ENCODE peak calls at places on chromosomes 12 and 14, in nine cellular contexts. B, V, J, S, F, D, Z, N and I are unnamed samples.

GRCh38 chr14:93269341-93270068 is 62.4 kb downstream of the UBR7 start:
- DNase-seq in B (peak), V (no peak), J (no peak), S (no peak), F (peak), D (no peak), Z (no peak), N (peak), I (no peak)

GRCh38 chr14:71606064-71606463 is 326.2 kb upstream of the RGS6 start:
- DNase-seq in B (no peak), V (no peak), J (no peak), S (no peak), F (no peak), D (no peak), Z (no peak), N (no peak), I (no peak)

GRCh38 chr14:103140316-103141109 is 17.3 kb downstream of the TNFAIP2 start:
- DNase-seq in B (no peak), V (no peak), J (peak), S (no peak), F (no peak), D (no peak), Z (no peak), N (no peak), I (no peak)

GRCh38 chr12:47927346-47927745 is 22.6 kb upstream of the VDR start:
- DNase-seq in B (no peak), V (no peak), J (no peak), S (no peak), F (no peak), D (no peak), Z (no peak), N (no peak), I (no peak)

GRCh38 chr12:116384629-116385485 is 107.4 kb upstream of the MED13L start:
- DNase-seq in B (peak), V (no peak), J (peak), S (no peak), F (no peak), D (no peak), Z (no peak), N (peak), I (no peak)

GRCh38 chr12:16611146-16611545 is 5.2 kb upstream of the LMO3 start:
- DNase-seq in B (no peak), V (no peak), J (no peak), S (no peak), F (no peak), D (no peak), Z (no peak), N (no peak), I (no peak)

GRCh38 chr14:83164591-83164990 is 1630.9 kb upstream of the SEL1L start:
- DNase-seq in B (no peak), V (no peak), J (no peak), S (no peak), F (no peak), D (no peak), Z (no peak), N (no peak), I (no peak)

GRCh38 chr14:102805454-102805891 is 28.2 kb downstream of the TRAF3 start:
- DNase-seq in B (peak), V (no peak), J (peak), S (no peak), F (peak), D (no peak), Z (no peak), N (peak), I (no peak)

GRCh38 chr14:30069536-30069935 is 141.9 kb upstream of the PRKD1 start:
- DNase-seq in B (no peak), V (no peak), J (no peak), S (no peak), F (no peak), D (no peak), Z (no peak), N (no peak), I (no peak)

GRCh38 chr14:97120204-97121120 is 323.3 kb downstream of the VRK1 start:
- DNase-seq in B (no peak), V (no peak), J (no peak), S (peak), F (no peak), D (no peak), Z (no peak), N (no peak), I (no peak)

GRCh38 chr12:89472508-89472907 is 52.1 kb downstream of the GALNT4 start:
- DNase-seq in B (peak), V (no peak), J (no peak), S (no peak), F (no peak), D (no peak), Z (no peak), N (peak), I (no peak)

GRCh38 chr12:46483572-46484395 is 111.2 kb upstream of the SLC38A2 start:
- DNase-seq in B (peak), V (no peak), J (no peak), S (no peak), F (peak), D (no peak), Z (no peak), N (peak), I (no peak)

GRCh38 chr14:101963611-101964296 is 619 bp upstream of the DYNC1H1 start:
- DNase-seq in B (no peak), V (no peak), J (no peak), S (peak), F (no peak), D (no peak), Z (no peak), N (no peak), I (no peak)

GRCh38 chr14:21395450-21395849 is 11.6 kb upstream of the SUPT16H start:
- DNase-seq in B (no peak), V (no peak), J (no peak), S (no peak), F (no peak), D (no peak), Z (no peak), N (no peak), I (no peak)

GRCh38 chr14:38882533-38882932 is 220.5 kb downstream of the SEC23A start:
- DNase-seq in B (peak), V (no peak), J (no peak), S (no peak), F (no peak), D (peak), Z (no peak), N (no peak), I (no peak)

GRCh38 chr12:104796475-104796862 is 161.6 kb downstream of the SLC41A2 start:
- DNase-seq in B (no peak), V (no peak), J (no peak), S (no peak), F (no peak), D (no peak), Z (no peak), N (no peak), I (no peak)

GRCh38 chr12:122421815-122422737 is at the start of gene CLIP1:
- DNase-seq in B (peak), V (peak), J (peak), S (peak), F (peak), D (no peak), Z (peak), N (peak), I (peak)

GRCh38 chr12:130104596-130105253 is 57.5 kb upstream of the FZD10 start:
- DNase-seq in B (no peak), V (no peak), J (no peak), S (no peak), F (no peak), D (no peak), Z (no peak), N (no peak), I (no peak)

DNA sequence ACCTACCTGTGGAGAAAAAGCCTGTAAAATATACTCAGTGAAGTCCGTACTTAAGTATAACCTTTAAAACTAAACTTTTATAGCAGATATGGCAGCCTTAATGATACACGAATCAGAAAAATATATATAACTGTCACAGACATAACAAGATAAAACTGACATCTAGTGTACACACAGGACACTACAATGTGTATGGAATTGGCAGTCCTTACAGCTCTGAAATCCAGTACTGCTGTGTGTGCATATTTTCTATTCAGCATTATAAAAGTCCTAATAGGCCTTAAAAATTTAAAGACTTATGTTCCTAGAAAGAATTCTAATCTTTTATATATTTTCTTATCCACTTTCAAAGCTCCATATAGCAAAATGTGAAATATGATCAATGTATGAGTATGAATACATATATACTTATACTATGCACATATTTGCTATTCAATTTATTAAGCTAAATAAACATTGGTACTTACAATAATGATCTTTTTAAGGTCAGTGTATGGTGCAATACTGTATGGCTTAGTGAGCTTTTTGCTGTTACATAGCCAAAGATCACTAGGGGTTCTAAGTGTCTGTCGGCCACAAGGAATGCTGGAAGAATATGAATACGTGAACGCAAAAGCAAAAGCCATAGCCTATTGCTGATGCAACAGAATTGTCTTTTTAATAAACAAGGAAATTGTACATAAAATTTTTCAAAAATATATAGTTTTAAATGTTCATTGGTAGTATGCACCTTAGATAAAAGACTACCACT is 69.2 kb downstream of the C2CD5 start:
- DNase-seq in B (no peak), V (no peak), J (no peak), S (no peak), F (no peak), D (no peak), Z (no peak), N (no peak), I (no peak)
- TF ChIP-seq CTCF in B (no peak), V (no peak), J (no peak), S (no peak), F (no peak), D (no peak), Z (no peak), N (no peak), I (no peak)

DNA sequence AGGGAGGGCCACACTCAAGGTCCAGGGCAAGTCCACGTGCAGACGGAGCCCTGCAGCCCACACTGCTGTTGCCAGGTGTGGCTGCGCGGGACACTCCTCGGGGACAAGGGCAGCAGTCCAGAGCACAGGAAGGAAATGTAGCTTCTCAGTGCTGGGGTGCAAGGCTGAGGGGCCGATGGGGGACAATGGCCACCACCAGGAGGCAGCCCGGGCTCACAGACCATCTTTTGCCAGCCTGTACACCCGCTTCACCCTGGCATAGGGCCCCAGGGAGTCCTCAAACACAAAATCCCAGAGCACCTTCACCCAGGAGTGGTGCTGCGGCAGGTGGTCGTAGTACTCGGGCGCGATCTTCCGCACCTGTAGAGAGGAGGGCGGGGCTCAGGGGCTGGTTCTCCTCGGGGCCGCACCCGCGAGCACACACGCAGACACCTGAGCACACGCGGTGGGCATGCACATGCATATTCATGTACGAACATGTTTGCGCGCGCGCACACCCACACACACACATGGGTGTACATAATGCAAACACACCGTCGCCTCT is 12.8 kb downstream of the DEGS2 start:
- DNase-seq in B (no peak), V (no peak), J (no peak), S (no peak), F (no peak), D (no peak), Z (no peak), N (no peak), I (no peak)
- TF ChIP-seq CTCF in B (no peak), V (no peak), J (peak), S (no peak), F (no peak), D (no peak), Z (no peak), N (no peak), I (no peak)

DNA sequence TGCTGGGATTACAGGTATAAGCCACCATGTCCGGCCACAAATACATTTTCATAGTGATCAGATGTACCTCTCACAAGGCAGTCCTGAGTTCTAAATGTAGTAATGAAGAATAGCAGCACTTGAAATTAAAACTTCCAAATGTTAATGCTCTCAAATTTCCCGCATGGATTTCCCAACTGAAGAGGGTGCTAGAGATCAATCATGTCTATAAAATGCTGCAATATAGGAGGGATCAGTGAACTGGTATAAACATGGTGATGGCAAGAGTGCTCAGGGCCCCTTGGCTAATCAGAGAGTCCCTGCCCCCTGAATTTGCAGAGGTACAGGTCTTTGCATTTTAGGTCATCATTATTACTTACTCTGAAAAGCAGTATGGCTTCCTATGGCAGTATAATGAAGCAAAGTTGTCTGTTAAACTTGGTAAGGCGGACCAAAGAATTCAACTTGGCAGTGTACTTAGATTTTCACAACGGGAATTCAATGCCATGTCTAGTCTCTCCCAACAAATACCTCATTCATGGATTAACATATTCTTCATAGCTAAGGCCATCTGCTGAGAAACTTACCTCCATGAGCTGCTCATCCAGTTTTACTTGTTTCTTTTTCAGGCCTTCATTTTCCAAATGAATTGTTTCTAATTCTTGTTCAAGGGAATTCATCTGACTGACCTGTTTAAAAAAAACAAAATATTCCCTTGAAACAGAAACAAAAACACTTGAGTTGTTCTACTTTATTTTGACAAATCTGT is 67.0 kb upstream of the SAV1 start:
- DNase-seq in B (peak), V (no peak), J (no peak), S (no peak), F (no peak), D (no peak), Z (no peak), N (no peak), I (no peak)
- TF ChIP-seq CTCF in B (peak), V (no peak), J (no peak), S (no peak), F (no peak), D (no peak), Z (no peak), N (no peak), I (no peak)

DNA sequence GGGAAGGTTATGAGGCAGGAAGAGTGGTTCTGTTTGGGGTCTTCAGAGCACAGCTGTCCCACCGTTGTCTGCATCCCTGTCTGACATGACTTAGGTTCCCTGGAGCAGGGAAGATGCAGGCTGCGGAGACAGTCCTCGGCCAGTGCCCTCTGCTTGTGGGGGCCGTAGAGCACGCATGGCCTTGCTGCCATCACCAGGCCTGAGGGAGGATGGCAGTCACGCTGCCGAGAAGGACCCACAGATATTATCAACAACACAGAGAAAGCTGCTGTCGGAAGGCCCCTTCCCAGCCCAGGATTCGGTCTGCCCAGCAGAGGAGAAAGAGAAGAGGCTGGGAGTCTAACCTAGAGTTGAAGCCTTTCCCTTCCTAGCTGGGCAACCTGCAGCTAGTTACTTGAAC is 35.0 kb downstream of the ERH start:
- DNase-seq in B (peak), V (peak), J (no peak), S (peak), F (peak), D (no peak), Z (no peak), N (peak), I (no peak)
- TF ChIP-seq CTCF in B (peak), V (peak), J (no peak), S (peak), F (peak), D (peak), Z (peak), N (peak), I (no peak)

DNA sequence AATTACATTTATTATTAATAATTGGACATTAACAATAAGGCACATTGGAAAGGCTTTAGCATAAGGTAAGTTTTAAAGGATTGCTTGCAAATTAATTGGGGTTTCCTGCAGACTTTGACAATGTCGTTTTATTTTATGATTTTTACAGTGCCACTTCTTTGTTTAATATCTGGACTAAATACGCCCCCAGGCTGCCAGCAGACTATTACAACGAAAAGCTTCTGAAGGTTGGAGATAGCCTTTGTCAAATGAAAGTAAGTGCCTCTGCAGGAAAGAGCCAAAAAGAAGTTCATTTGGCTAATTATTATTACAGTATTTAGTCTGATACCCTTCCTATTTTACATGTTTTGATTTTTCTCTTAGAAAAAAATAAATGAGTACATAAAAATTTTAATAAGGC is 11.3 kb downstream of the CFAP54 start:
- DNase-seq in B (peak), V (no peak), J (no peak), S (no peak), F (no peak), D (no peak), Z (no peak), N (peak), I (no peak)
- TF ChIP-seq CTCF in B (peak), V (no peak), J (peak), S (no peak), F (peak), D (peak), Z (no peak), N (peak), I (no peak)

GRCh38 chr12:63752283-63752682 is 27.4 kb upstream of the RXYLT1 start:
- DNase-seq in B (no peak), V (no peak), J (no peak), S (no peak), F (no peak), D (no peak), Z (no peak), N (no peak), I (no peak)

DNA sequence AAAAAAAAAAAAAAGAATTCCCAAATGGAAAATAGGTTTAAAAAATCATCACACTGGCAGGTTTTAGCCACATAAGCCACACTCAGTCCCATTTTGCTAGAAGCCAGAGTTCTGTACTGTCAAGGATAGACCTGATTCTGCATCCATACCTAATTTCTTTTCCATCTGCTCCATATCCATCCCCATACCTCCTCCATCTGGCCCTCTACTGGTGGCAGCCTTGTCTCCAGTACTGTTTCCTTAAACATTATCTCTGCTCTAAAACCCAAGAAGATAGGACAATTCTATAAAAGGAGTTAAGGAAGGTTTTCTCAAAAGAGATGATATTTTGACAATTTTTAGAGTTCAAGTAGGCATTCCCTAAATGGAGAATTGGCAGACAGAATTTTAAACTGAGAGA is 26.0 kb upstream of the RXYLT1 start:
- DNase-seq in B (no peak), V (no peak), J (no peak), S (no peak), F (no peak), D (no peak), Z (no peak), N (no peak), I (no peak)
- TF ChIP-seq CTCF in B (peak), V (no peak), J (no peak), S (no peak), F (no peak), D (peak), Z (no peak), N (peak), I (no peak)

GRCh38 chr12:96334502-96334901 is 65.7 kb downstream of the CDK17 start:
- DNase-seq in B (no peak), V (no peak), J (no peak), S (no peak), F (no peak), D (no peak), Z (no peak), N (no peak), I (no peak)

GRCh38 chr12:96336489-96336888 is 63.8 kb downstream of the CDK17 start:
- DNase-seq in B (no peak), V (no peak), J (no peak), S (no peak), F (no peak), D (no peak), Z (no peak), N (no peak), I (no peak)

GRCh38 chr12:96335270-96335669 is 65.0 kb downstream of the CDK17 start:
- DNase-seq in B (no peak), V (no peak), J (no peak), S (no peak), F (no peak), D (no peak), Z (no peak), N (no peak), I (no peak)

GRCh38 chr12:96343347-96343954 is 56.8 kb downstream of the CDK17 start:
- DNase-seq in B (peak), V (no peak), J (peak), S (no peak), F (no peak), D (no peak), Z (no peak), N (peak), I (no peak)

GRCh38 chr12:96338852-96339478 is 61.3 kb downstream of the CDK17 start:
- DNase-seq in B (no peak), V (no peak), J (no peak), S (no peak), F (no peak), D (no peak), Z (no peak), N (no peak), I (no peak)
- TF ChIP-seq CTCF in B (no peak), V (no peak), J (no peak), S (no peak), F (no peak), D (no peak), Z (no peak), N (no peak), I (no peak)

GRCh38 chr14:61470261-61470953 is 149.0 kb downstream of the PRKCH start:
- DNase-seq in B (peak), V (peak), J (no peak), S (peak), F (no peak), D (peak), Z (no peak), N (peak), I (no peak)
- TF ChIP-seq CTCF in B (peak), V (peak), J (no peak), S (no peak), F (peak), D (peak), Z (peak), N (peak), I (no peak)

GRCh38 chr12:120874547-120875245 is 29.5 kb downstream of the SPPL3 start:
- DNase-seq in B (no peak), V (no peak), J (no peak), S (no peak), F (no peak), D (no peak), Z (no peak), N (no peak), I (no peak)

GRCh38 chr12:120870415-120870814 is 33.7 kb downstream of the SPPL3 start:
- DNase-seq in B (no peak), V (no peak), J (no peak), S (no peak), F (no peak), D (no peak), Z (no peak), N (no peak), I (no peak)

GRCh38 chr12:120873231-120873630 is 30.9 kb downstream of the SPPL3 start:
- DNase-seq in B (no peak), V (no peak), J (no peak), S (no peak), F (no peak), D (no peak), Z (no peak), N (no peak), I (no peak)

GRCh38 chr12:120869376-120869775 is 34.8 kb downstream of the SPPL3 start:
- DNase-seq in B (no peak), V (no peak), J (no peak), S (no peak), F (no peak), D (no peak), Z (no peak), N (no peak), I (no peak)

GRCh38 chr12:120872487-120872886 is 31.7 kb downstream of the SPPL3 start:
- DNase-seq in B (no peak), V (no peak), J (no peak), S (no peak), F (no peak), D (no peak), Z (no peak), N (no peak), I (no peak)
- TF ChIP-seq CTCF in B (no peak), V (no peak), J (no peak), S (no peak), F (no peak), D (no peak), Z (no peak), N (no peak), I (no peak)